ENCODE peak calls at places on chromosomes 16 and 17, in ten cellular contexts. One of them, this sample, is unnamed.

GRCh38 chr16:85206472-85207356 is 94.4 kb upstream of the CIBAR2 start:
- DNase-seq in neural progenitor cell: peak; percentile 61
- DNase-seq in CD4-positive, alpha-beta T cell: no peak
- DNase-seq in type B pancreatic cell: no peak
- DNase-seq in A673: no peak
- DNase-seq in AG04450: no peak
- DNase-seq in GM10248: no peak
- DNase-seq in IMR-90: peak; percentile 48
- DNase-seq in upper lobe of right lung: peak; percentile 75
- DNase-seq in endothelial cell: no peak
- DNase-seq in this sample: no peak

GRCh38 chr17:72173475-72174116 is 52.8 kb downstream of the SOX9 start:
- DNase-seq in neural progenitor cell: no peak
- DNase-seq in CD4-positive, alpha-beta T cell: no peak
- DNase-seq in type B pancreatic cell: no peak
- DNase-seq in A673: no peak
- DNase-seq in AG04450: no peak
- DNase-seq in GM10248: no peak
- DNase-seq in IMR-90: peak; percentile 31
- DNase-seq in upper lobe of right lung: no peak
- DNase-seq in endothelial cell: no peak
- DNase-seq in this sample: no peak

GRCh38 chr17:44804301-44805061 is 25.6 kb downstream of the GJC1 start:
- DNase-seq in neural progenitor cell: no peak
- DNase-seq in CD4-positive, alpha-beta T cell: no peak
- DNase-seq in type B pancreatic cell: no peak
- DNase-seq in A673: no peak
- DNase-seq in AG04450: no peak
- DNase-seq in GM10248: no peak
- DNase-seq in IMR-90: no peak
- DNase-seq in upper lobe of right lung: no peak
- DNase-seq in endothelial cell: no peak
- DNase-seq in this sample: no peak

GRCh38 chr17:4978720-4979119 is 8.8 kb downstream of the CAMTA2 start:
- DNase-seq in neural progenitor cell: no peak
- DNase-seq in CD4-positive, alpha-beta T cell: no peak
- DNase-seq in type B pancreatic cell: no peak
- DNase-seq in A673: no peak
- DNase-seq in AG04450: no peak
- DNase-seq in GM10248: no peak
- DNase-seq in IMR-90: no peak
- DNase-seq in upper lobe of right lung: no peak
- DNase-seq in endothelial cell: no peak
- DNase-seq in this sample: no peak

GRCh38 chr17:917391-917811 is 62.2 kb downstream of the NXN start:
- DNase-seq in neural progenitor cell: no peak
- DNase-seq in CD4-positive, alpha-beta T cell: no peak
- DNase-seq in type B pancreatic cell: no peak
- DNase-seq in A673: no peak
- DNase-seq in AG04450: no peak
- DNase-seq in GM10248: no peak
- DNase-seq in IMR-90: no peak
- DNase-seq in upper lobe of right lung: no peak
- DNase-seq in endothelial cell: no peak
- DNase-seq in this sample: no peak

GRCh38 chr16:455453-455852 is 30.0 kb downstream of the RAB11FIP3 start:
- DNase-seq in neural progenitor cell: no peak
- DNase-seq in CD4-positive, alpha-beta T cell: no peak
- DNase-seq in type B pancreatic cell: no peak
- DNase-seq in A673: no peak
- DNase-seq in AG04450: no peak
- DNase-seq in GM10248: no peak
- DNase-seq in IMR-90: no peak
- DNase-seq in upper lobe of right lung: no peak
- DNase-seq in endothelial cell: no peak
- DNase-seq in this sample: no peak

GRCh38 chr16:30482366-30482765 is 9.8 kb downstream of the ITGAL start:
- DNase-seq in neural progenitor cell: no peak
- DNase-seq in CD4-positive, alpha-beta T cell: no peak
- DNase-seq in type B pancreatic cell: no peak
- DNase-seq in A673: no peak
- DNase-seq in AG04450: no peak
- DNase-seq in GM10248: no peak
- DNase-seq in IMR-90: no peak
- DNase-seq in upper lobe of right lung: no peak
- DNase-seq in endothelial cell: no peak
- DNase-seq in this sample: no peak

GRCh38 chr17:70024253-70024652 is 50.8 kb upstream of the KCNJ16 start:
- DNase-seq in neural progenitor cell: no peak
- DNase-seq in CD4-positive, alpha-beta T cell: no peak
- DNase-seq in type B pancreatic cell: no peak
- DNase-seq in A673: no peak
- DNase-seq in AG04450: no peak
- DNase-seq in GM10248: no peak
- DNase-seq in IMR-90: peak; percentile 10
- DNase-seq in upper lobe of right lung: no peak
- DNase-seq in endothelial cell: no peak
- DNase-seq in this sample: no peak

GRCh38 chr16:797120-797420 is 3.5 kb downstream of the GNG13 start:
- DNase-seq in neural progenitor cell: no peak
- DNase-seq in CD4-positive, alpha-beta T cell: no peak
- DNase-seq in type B pancreatic cell: no peak
- DNase-seq in A673: no peak
- DNase-seq in AG04450: no peak
- DNase-seq in GM10248: no peak
- DNase-seq in IMR-90: no peak
- DNase-seq in upper lobe of right lung: no peak
- DNase-seq in endothelial cell: no peak
- DNase-seq in this sample: no peak

GRCh38 chr16:47493358-47494337 is 32.5 kb downstream of the PHKB start:
- DNase-seq in neural progenitor cell: no peak
- DNase-seq in CD4-positive, alpha-beta T cell: no peak
- DNase-seq in type B pancreatic cell: no peak
- DNase-seq in A673: no peak
- DNase-seq in AG04450: no peak
- DNase-seq in GM10248: peak; percentile 31
- DNase-seq in IMR-90: no peak
- DNase-seq in upper lobe of right lung: no peak
- DNase-seq in endothelial cell: no peak
- DNase-seq in this sample: no peak

GRCh38 chr17:74750327-74751069 is 2.1 kb downstream of the NHERF1 start:
- DNase-seq in neural progenitor cell: no peak
- DNase-seq in CD4-positive, alpha-beta T cell: no peak
- DNase-seq in type B pancreatic cell: no peak
- DNase-seq in A673: no peak
- DNase-seq in AG04450: no peak
- DNase-seq in GM10248: no peak
- DNase-seq in IMR-90: no peak
- DNase-seq in upper lobe of right lung: no peak
- DNase-seq in endothelial cell: no peak
- DNase-seq in this sample: no peak

GRCh38 chr17:40526668-40527067 is 25.2 kb upstream of the TNS4 start:
- DNase-seq in neural progenitor cell: no peak
- DNase-seq in CD4-positive, alpha-beta T cell: no peak
- DNase-seq in type B pancreatic cell: no peak
- DNase-seq in A673: no peak
- DNase-seq in AG04450: no peak
- DNase-seq in GM10248: no peak
- DNase-seq in IMR-90: no peak
- DNase-seq in upper lobe of right lung: peak; percentile 43
- DNase-seq in endothelial cell: no peak
- DNase-seq in this sample: no peak

GRCh38 chr17:63704836-63705235 is 4.9 kb upstream of the LIMD2 start:
- DNase-seq in neural progenitor cell: no peak
- DNase-seq in CD4-positive, alpha-beta T cell: no peak
- DNase-seq in type B pancreatic cell: no peak
- DNase-seq in A673: no peak
- DNase-seq in AG04450: no peak
- DNase-seq in GM10248: no peak
- DNase-seq in IMR-90: no peak
- DNase-seq in upper lobe of right lung: no peak
- DNase-seq in endothelial cell: no peak
- DNase-seq in this sample: no peak

GRCh38 chr17:65191805-65192740 is 54.9 kb downstream of the RGS9 start:
- DNase-seq in neural progenitor cell: no peak
- DNase-seq in CD4-positive, alpha-beta T cell: no peak
- DNase-seq in type B pancreatic cell: no peak
- DNase-seq in A673: peak; percentile 11
- DNase-seq in AG04450: no peak
- DNase-seq in GM10248: no peak
- DNase-seq in IMR-90: peak; percentile 78
- DNase-seq in upper lobe of right lung: no peak
- DNase-seq in endothelial cell: no peak
- DNase-seq in this sample: peak; percentile 70

GRCh38 chr16:89045881-89046280 is 47.8 kb upstream of the ACSF3 start:
- DNase-seq in neural progenitor cell: no peak
- DNase-seq in CD4-positive, alpha-beta T cell: no peak
- DNase-seq in type B pancreatic cell: no peak
- DNase-seq in A673: no peak
- DNase-seq in AG04450: no peak
- DNase-seq in GM10248: no peak
- DNase-seq in IMR-90: no peak
- DNase-seq in upper lobe of right lung: peak; percentile 8
- DNase-seq in endothelial cell: no peak
- DNase-seq in this sample: no peak

GRCh38 chr17:16443390-16444257 is 28.3 kb downstream of the TRPV2 start:
- DNase-seq in neural progenitor cell: no peak
- DNase-seq in CD4-positive, alpha-beta T cell: no peak
- DNase-seq in type B pancreatic cell: no peak
- DNase-seq in A673: no peak
- DNase-seq in AG04450: no peak
- DNase-seq in GM10248: no peak
- DNase-seq in IMR-90: no peak
- DNase-seq in upper lobe of right lung: no peak
- DNase-seq in endothelial cell: no peak
- DNase-seq in this sample: peak; percentile 39

GRCh38 chr16:69313469-69313868 is 2.3 kb downstream of the VPS4A start:
- DNase-seq in neural progenitor cell: no peak
- DNase-seq in CD4-positive, alpha-beta T cell: no peak
- DNase-seq in type B pancreatic cell: no peak
- DNase-seq in A673: no peak
- DNase-seq in AG04450: no peak
- DNase-seq in GM10248: no peak
- DNase-seq in IMR-90: no peak
- DNase-seq in upper lobe of right lung: no peak
- DNase-seq in endothelial cell: no peak
- DNase-seq in this sample: no peak

GRCh38 chr17:29930399-29931010 is 477 bp upstream of the SSH2 start:
- DNase-seq in neural progenitor cell: peak; percentile 79
- DNase-seq in CD4-positive, alpha-beta T cell: no peak
- DNase-seq in type B pancreatic cell: no peak
- DNase-seq in A673: no peak
- DNase-seq in AG04450: no peak
- DNase-seq in GM10248: no peak
- DNase-seq in IMR-90: peak; percentile 41
- DNase-seq in upper lobe of right lung: no peak
- DNase-seq in endothelial cell: peak; percentile 15
- DNase-seq in this sample: no peak

GRCh38 chr16:82630688-82631087 is 3.9 kb downstream of the CDH13 start:
- DNase-seq in neural progenitor cell: no peak
- DNase-seq in CD4-positive, alpha-beta T cell: no peak
- DNase-seq in type B pancreatic cell: no peak
- DNase-seq in A673: no peak
- DNase-seq in AG04450: no peak
- DNase-seq in GM10248: no peak
- DNase-seq in IMR-90: peak; percentile 60
- DNase-seq in upper lobe of right lung: no peak
- DNase-seq in endothelial cell: no peak
- DNase-seq in this sample: peak; percentile 54

GRCh38 chr17:34998205-34998604 is 17.9 kb downstream of the LIG3 start:
- DNase-seq in neural progenitor cell: peak; percentile 77
- DNase-seq in CD4-positive, alpha-beta T cell: peak; percentile 80
- DNase-seq in type B pancreatic cell: no peak
- DNase-seq in A673: peak; percentile 70
- DNase-seq in AG04450: peak; percentile 51
- DNase-seq in GM10248: peak; percentile 90
- DNase-seq in IMR-90: peak; percentile 70
- DNase-seq in upper lobe of right lung: peak; percentile 77
- DNase-seq in endothelial cell: peak; percentile 79
- DNase-seq in this sample: peak; percentile 64
- TF ChIP-seq CTCF in neural progenitor cell: peak; percentile 80
- TF ChIP-seq CTCF in CD4-positive, alpha-beta T cell: peak; percentile 83
- TF ChIP-seq CTCF in type B pancreatic cell: peak; percentile 76
- TF ChIP-seq CTCF in A673: peak; percentile 60
- TF ChIP-seq CTCF in AG04450: peak; percentile 93
- TF ChIP-seq CTCF in GM10248: peak; percentile 93
- TF ChIP-seq CTCF in IMR-90: peak; percentile 89
- TF ChIP-seq CTCF in upper lobe of right lung: peak; percentile 56
- TF ChIP-seq CTCF in endothelial cell: peak; percentile 29
- TF ChIP-seq CTCF in this sample: peak; percentile 85

GRCh38 chr17:49708515-49709161 is 874 bp upstream of the SLC35B1 start:
- DNase-seq in neural progenitor cell: peak; percentile 11
- DNase-seq in CD4-positive, alpha-beta T cell: no peak
- DNase-seq in type B pancreatic cell: no peak
- DNase-seq in A673: no peak
- DNase-seq in AG04450: no peak
- DNase-seq in GM10248: no peak
- DNase-seq in IMR-90: no peak
- DNase-seq in upper lobe of right lung: no peak
- DNase-seq in endothelial cell: no peak
- DNase-seq in this sample: no peak
- TF ChIP-seq CTCF in neural progenitor cell: no peak
- TF ChIP-seq CTCF in CD4-positive, alpha-beta T cell: peak; percentile 42
- TF ChIP-seq CTCF in type B pancreatic cell: peak; percentile 11
- TF ChIP-seq CTCF in A673: peak; percentile 0
- TF ChIP-seq CTCF in AG04450: no peak
- TF ChIP-seq CTCF in GM10248: no peak
- TF ChIP-seq CTCF in IMR-90: no peak
- TF ChIP-seq CTCF in upper lobe of right lung: no peak
- TF ChIP-seq CTCF in endothelial cell: no peak
- TF ChIP-seq CTCF in this sample: no peak

GRCh38 chr16:81284995-81285600 is 29.7 kb upstream of the GAN start:
- DNase-seq in neural progenitor cell: no peak
- DNase-seq in CD4-positive, alpha-beta T cell: no peak
- DNase-seq in type B pancreatic cell: no peak
- DNase-seq in A673: no peak
- DNase-seq in AG04450: no peak
- DNase-seq in GM10248: no peak
- DNase-seq in IMR-90: no peak
- DNase-seq in upper lobe of right lung: no peak
- DNase-seq in endothelial cell: no peak
- DNase-seq in this sample: no peak
- TF ChIP-seq CTCF in neural progenitor cell: no peak
- TF ChIP-seq CTCF in CD4-positive, alpha-beta T cell: no peak
- TF ChIP-seq CTCF in type B pancreatic cell: no peak
- TF ChIP-seq CTCF in A673: no peak
- TF ChIP-seq CTCF in AG04450: no peak
- TF ChIP-seq CTCF in GM10248: no peak
- TF ChIP-seq CTCF in IMR-90: no peak
- TF ChIP-seq CTCF in upper lobe of right lung: no peak
- TF ChIP-seq CTCF in endothelial cell: no peak
- TF ChIP-seq CTCF in this sample: no peak

DNA sequence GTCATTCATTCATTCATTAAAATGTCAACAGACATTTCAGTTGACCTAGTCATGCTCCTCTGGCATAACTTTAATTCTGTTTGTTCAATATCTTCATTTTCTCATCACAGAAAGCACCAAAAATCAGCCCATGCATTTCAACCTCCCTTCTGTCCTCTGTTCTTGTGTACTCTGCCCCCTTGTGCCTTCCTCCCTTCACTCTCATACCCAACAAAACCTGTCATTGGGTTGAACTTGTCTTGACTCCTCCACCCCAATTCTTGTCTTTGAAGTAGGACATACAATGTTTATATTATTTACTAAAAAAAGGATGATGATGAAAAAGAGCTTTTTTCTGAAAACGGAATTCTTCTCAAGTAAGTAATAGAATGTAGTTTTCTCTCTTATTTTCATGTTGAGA is 43.8 kb downstream of the COX10 start:
- DNase-seq in neural progenitor cell: no peak
- DNase-seq in CD4-positive, alpha-beta T cell: no peak
- DNase-seq in type B pancreatic cell: no peak
- DNase-seq in A673: no peak
- DNase-seq in AG04450: no peak
- DNase-seq in GM10248: no peak
- DNase-seq in IMR-90: no peak
- DNase-seq in upper lobe of right lung: no peak
- DNase-seq in endothelial cell: no peak
- DNase-seq in this sample: no peak
- TF ChIP-seq CTCF in neural progenitor cell: peak; percentile 24
- TF ChIP-seq CTCF in CD4-positive, alpha-beta T cell: no peak
- TF ChIP-seq CTCF in type B pancreatic cell: no peak
- TF ChIP-seq CTCF in A673: no peak
- TF ChIP-seq CTCF in AG04450: no peak
- TF ChIP-seq CTCF in GM10248: no peak
- TF ChIP-seq CTCF in IMR-90: no peak
- TF ChIP-seq CTCF in upper lobe of right lung: no peak
- TF ChIP-seq CTCF in endothelial cell: no peak
- TF ChIP-seq CTCF in this sample: no peak